ENCODE peak calls at places on chromosomes 4 and X, in nine cellular contexts. E is fibroblast of pulmonary artery; J is Right ventricle myocardium inferior; M is GM23248; T is SJSA1; G is activated CD4-positive, alpha-beta T cell treated with anti-CD3 and anti-CD28 coated beads, Interleukin-2, amount 50 U/mL, for 48 hours; N is H4; H is OCI-LY7; D is kidney glomerular epithelial cell. I is an unnamed sample.

GRCh38 chrX:78643106-78643505 is 16.0 kb downstream of the RTL3 start:
- DNase-seq in T (no peak), J (no peak), H (no peak), M (no peak), E (peak; percentile 24), N (no peak), G (no peak), D (no peak), I (no peak)

GRCh38 chr4:165462009-165462408 is 83.2 kb downstream of the CPE start:
- DNase-seq in T (no peak), D (no peak), G (no peak), H (no peak), E (no peak), M (peak; percentile 43), J (no peak), N (no peak), I (no peak)

GRCh38 chr4:112234952-112235609 is 3.5 kb downstream of the AP1AR start:
- DNase-seq in J (no peak), H (peak; percentile 73), D (peak; percentile 74), N (peak; percentile 69), G (peak; percentile 43), E (peak; percentile 90), T (peak; percentile 58), M (peak; percentile 94), I (peak; percentile 82)

GRCh38 chrX:53279296-53280237 is 1.8 kb downstream of the IQSEC2 start:
- DNase-seq in E (no peak), M (no peak), N (no peak), T (no peak), J (no peak), D (no peak), G (no peak), H (no peak), I (no peak)

GRCh38 chr4:56330691-56331090 is 56.6 kb downstream of the AASDH start:
- DNase-seq in T (no peak), M (no peak), J (no peak), D (no peak), H (no peak), G (no peak), N (no peak), E (no peak), I (no peak)

GRCh38 chrX:18997916-18998315 is 14.0 kb upstream of the PHKA2 start:
- DNase-seq in D (peak; percentile 15), N (no peak), H (no peak), T (no peak), E (no peak), G (no peak), J (no peak), M (peak; percentile 40), I (no peak)

GRCh38 chrX:154515803-154516654 is at the start of gene FAM3A:
- DNase-seq in G (peak; percentile 93), T (peak; percentile 89), N (peak; percentile 63), J (peak; percentile 97), M (peak; percentile 92), H (peak; percentile 89), D (peak; percentile 77), E (peak; percentile 91), I (peak; percentile 84)

GRCh38 chr4:54545663-54546424 is 111.9 kb upstream of the KIT start:
- DNase-seq in N (no peak), D (no peak), H (no peak), T (no peak), G (no peak), M (peak; percentile 50), J (no peak), E (no peak), I (no peak)

GRCh38 chr4:48896845-48897244 is 9.7 kb downstream of the OCIAD2 start:
- DNase-seq in H (peak; percentile 13), N (no peak), E (no peak), D (no peak), M (no peak), J (no peak), T (no peak), G (no peak), I (no peak)

GRCh38 chr4:74583066-74583700 is 138.2 kb downstream of the AREG start:
- DNase-seq in E (peak; percentile 18), D (peak; percentile 6), M (peak; percentile 59), G (no peak), N (no peak), J (no peak), H (no peak), T (no peak), I (no peak)

GRCh38 chr4:41305486-41305885 is 48.8 kb downstream of the UCHL1 start:
- DNase-seq in M (no peak), D (no peak), E (no peak), T (no peak), H (no peak), G (no peak), J (no peak), N (no peak), I (no peak)

GRCh38 chr4:176238819-176239218 is 30.2 kb downstream of the ASB5 start:
- DNase-seq in N (peak; percentile 78), J (no peak), M (peak; percentile 42), T (peak; percentile 11), E (peak; percentile 37), D (no peak), G (no peak), H (no peak), I (no peak)

GRCh38 chr4:3512719-3513118 is 19.5 kb downstream of the LRPAP1 start:
- DNase-seq in E (no peak), M (no peak), T (no peak), H (no peak), G (no peak), N (no peak), D (no peak), J (peak; percentile 13), I (no peak)

GRCh38 chr4:84493092-84493850 is 5.8 kb downstream of the NKX6-1 start:
- DNase-seq in D (no peak), H (no peak), E (peak; percentile 26), G (no peak), N (no peak), M (peak; percentile 54), T (no peak), J (no peak), I (no peak)

GRCh38 chrX:41022579-41022978 is 62.7 kb upstream of the USP9X start:
- DNase-seq in G (no peak), H (no peak), D (peak; percentile 13), E (peak; percentile 46), N (no peak), T (no peak), M (peak; percentile 47), J (no peak), I (no peak)

GRCh38 chrX:46326161-46326560 is 219.1 kb downstream of the ZNF674 start:
- DNase-seq in M (peak; percentile 46), E (peak; percentile 26), D (peak; percentile 24), G (no peak), H (no peak), J (no peak), T (peak; percentile 43), N (no peak), I (no peak)

GRCh38 chr4:39548425-39549067 is 21.3 kb upstream of the UGDH start:
- DNase-seq in J (no peak), T (peak; percentile 47), N (no peak), D (no peak), G (no peak), E (peak; percentile 41), M (peak; percentile 42), H (no peak), I (no peak)

GRCh38 chr4:45662996-45663395 is 460.9 kb downstream of the GABRG1 start:
- DNase-seq in D (peak; percentile 79), N (peak; percentile 62), M (peak; percentile 83), G (no peak), T (no peak), H (no peak), E (peak; percentile 63), J (no peak), I (no peak)

GRCh38 chr4:1291996-1292702 is 2.5 kb downstream of the MAEA start:
- DNase-seq in M (no peak), G (no peak), N (no peak), H (no peak), J (peak; percentile 47), E (no peak), D (no peak), T (no peak), I (no peak)

GRCh38 chr4:65367306-65367705 is 303.0 kb downstream of the EPHA5 start:
- DNase-seq in H (no peak), T (no peak), D (no peak), N (no peak), G (no peak), M (peak; percentile 0), E (no peak), J (no peak), I (no peak)

I was measured in NAMALWA.